ENCODE peak calls at places on chromosome 11, in eight cellular contexts. N is stomach, T is cardiac fibroblast, G is GM12864, U is progenitor cell of endocrine pancreas, R is cardiac muscle cell, V is right atrium auricular region, A is AG04450. F is an unnamed sample.

GRCh38 chr11:103637250-103637649 is 399.2 kb upstream of the DDI1 start:
- DNase-seq in N (no peak), T (no peak), G (no peak), U (no peak), R (no peak), V (no peak), A (no peak), F (no peak)

GRCh38 chr11:120828847-120829246 is 195.1 kb upstream of the TBCEL start:
- DNase-seq in N (no peak), T (no peak), G (no peak), U (no peak), R (no peak), V (no peak), A (no peak), F (no peak)

GRCh38 chr11:17385926-17386325 is 2.5 kb downstream of the KCNJ11 start:
- DNase-seq in N (no peak), T (no peak), G (no peak), U (no peak), R (no peak), V (no peak), A (no peak), F (no peak)

GRCh38 chr11:35367491-35367890 is 51.9 kb downstream of the SLC1A2 start:
- DNase-seq in N (no peak), T (peak), G (no peak), U (no peak), R (peak), V (no peak), A (peak), F (no peak)

GRCh38 chr11:47592276-47592675 is 1.9 kb downstream of the C1QTNF4 start:
- DNase-seq in N (no peak), T (no peak), G (no peak), U (no peak), R (no peak), V (no peak), A (no peak), F (no peak)

GRCh38 chr11:36240746-36241295 is 48.4 kb downstream of the COMMD9 start:
- DNase-seq in N (no peak), T (no peak), G (no peak), U (no peak), R (no peak), V (no peak), A (no peak), F (no peak)

GRCh38 chr11:71496421-71496820 is 30.6 kb upstream of the KRTAP5-7 start:
- DNase-seq in N (peak), T (no peak), G (no peak), U (no peak), R (no peak), V (no peak), A (no peak), F (no peak)

GRCh38 chr11:64306876-64307622 is 1.7 kb downstream of the ESRRA start:
- DNase-seq in N (peak), T (peak), G (no peak), U (no peak), R (peak), V (no peak), A (no peak), F (no peak)

GRCh38 chr11:126062679-126063509 is at the start of gene CDON:
- DNase-seq in N (peak), T (peak), G (peak), U (peak), R (peak), V (peak), A (peak), F (peak)
- TF ChIP-seq CTCF in N (no peak), T (no peak), G (no peak), U (no peak), R (no peak), V (no peak), A (no peak), F (peak)

GRCh38 chr11:8311366-8311765 is 47.7 kb upstream of the LMO1 start:
- DNase-seq in N (no peak), T (no peak), G (no peak), U (no peak), R (no peak), V (no peak), A (no peak), F (no peak)

GRCh38 chr11:8309311-8309710 is 45.6 kb upstream of the LMO1 start:
- DNase-seq in N (no peak), T (no peak), G (no peak), U (no peak), R (no peak), V (no peak), A (no peak), F (no peak)

GRCh38 chr11:8307601-8308000 is 43.9 kb upstream of the LMO1 start:
- DNase-seq in N (no peak), T (no peak), G (no peak), U (no peak), R (no peak), V (no peak), A (no peak), F (no peak)

GRCh38 chr11:8310743-8311298 is 47.1 kb upstream of the LMO1 start:
- DNase-seq in N (no peak), T (no peak), G (no peak), U (no peak), R (no peak), V (no peak), A (no peak), F (no peak)

GRCh38 chr11:8309862-8310261 is 46.2 kb upstream of the LMO1 start:
- DNase-seq in N (no peak), T (no peak), G (no peak), U (no peak), R (no peak), V (no peak), A (no peak), F (no peak)
- TF ChIP-seq CTCF in N (no peak), T (no peak), G (no peak), U (peak), R (no peak), V (no peak), A (no peak), F (peak)

GRCh38 chr11:32006799-32007388 is 84.0 kb upstream of the RCN1 start:
- DNase-seq in N (no peak), T (peak), G (no peak), U (no peak), R (peak), V (no peak), A (peak), F (no peak)
- TF ChIP-seq CTCF in N (no peak), T (peak), G (peak), U (peak), R (peak), V (peak), A (peak), F (peak)

GRCh38 chr11:61769169-61769920 is 16.9 kb downstream of the MYRF start:
- DNase-seq in N (peak), T (peak), G (no peak), U (peak), R (peak), V (no peak), A (peak), F (no peak)
- TF ChIP-seq CTCF in N (no peak), T (peak), G (peak), U (peak), R (peak), V (no peak), A (peak), F (no peak)

GRCh38 chr11:762421-763072 is 14.7 kb downstream of the GATD1 start:
- DNase-seq in N (peak), T (peak), G (no peak), U (no peak), R (peak), V (no peak), A (no peak), F (no peak)
- TF ChIP-seq CTCF in N (no peak), T (peak), G (peak), U (no peak), R (peak), V (no peak), A (no peak), F (peak)

GRCh38 chr11:115926601-115927000 is 422.4 kb upstream of the CADM1 start:
- DNase-seq in N (no peak), T (no peak), G (no peak), U (no peak), R (no peak), V (no peak), A (no peak), F (no peak)
- TF ChIP-seq CTCF in N (no peak), T (no peak), G (no peak), U (no peak), R (no peak), V (no peak), A (no peak), F (no peak)

DNA sequence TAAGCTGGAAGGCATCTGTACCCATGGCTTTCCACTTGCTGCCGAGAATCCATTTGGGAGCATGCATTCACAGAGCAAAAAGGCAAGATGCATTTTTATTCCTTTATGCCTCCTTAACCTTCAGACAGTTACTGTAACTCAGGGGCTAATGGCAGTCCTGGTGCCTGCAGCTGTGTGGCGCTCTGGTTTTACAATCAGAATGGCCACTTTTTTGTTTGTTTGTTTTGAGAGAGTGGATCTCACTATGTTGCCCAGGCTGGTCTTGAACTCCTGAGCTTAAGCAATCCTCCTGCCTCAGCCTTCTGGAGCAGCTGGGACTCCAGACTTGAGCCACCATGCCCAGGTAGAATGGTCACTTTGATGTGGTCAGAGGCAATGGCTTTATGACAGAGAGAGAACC is 101.8 kb downstream of the NAV2 start:
- DNase-seq in N (no peak), T (no peak), G (no peak), U (no peak), R (no peak), V (no peak), A (no peak), F (no peak)
- TF ChIP-seq CTCF in N (no peak), T (no peak), G (no peak), U (no peak), R (peak), V (no peak), A (no peak), F (peak)

F was measured in D721Med.